ENCODE peak calls at places on chromosomes 6 and 20, in nine cellular contexts. P is epithelial cell of esophagus, J is esophagus muscularis mucosa, E is fibroblast of lung, S is neural crest cell, O is RWPE1, H is lower leg skin, U is AG10803, G is fibroblast of pulmonary artery. N is an unnamed sample.

GRCh38 chr6:140253096-140253495 is 878.6 kb upstream of the CITED2 start:
- DNase-seq in U (peak), S (no peak), H (no peak), O (no peak), E (peak), G (peak), J (no peak), P (peak), N (no peak)

GRCh38 chr20:63963784-63964301 is 5.9 kb downstream of the ZNF512B start:
- DNase-seq in J (no peak), O (no peak), H (no peak), U (no peak), E (no peak), G (no peak), S (no peak), P (no peak), N (no peak)

GRCh38 chr6:96899599-96899998 is 1.9 kb upstream of the NDUFAF4 start:
- DNase-seq in E (no peak), P (no peak), U (no peak), S (no peak), G (no peak), J (no peak), O (no peak), H (no peak), N (no peak)

GRCh38 chr6:85047818-85048217 is 283.4 kb upstream of the TBX18 start:
- DNase-seq in G (peak), E (no peak), P (peak), J (no peak), O (peak), U (no peak), H (no peak), S (no peak), N (no peak)

GRCh38 chr6:34489229-34489805 is 23.4 kb downstream of the PACSIN1 start:
- DNase-seq in G (no peak), U (peak), E (peak), P (no peak), H (no peak), O (no peak), J (no peak), S (no peak), N (no peak)

GRCh38 chr20:7926767-7927166 is 13.5 kb downstream of the HAO1 start:
- DNase-seq in U (peak), J (no peak), O (peak), E (peak), P (peak), H (no peak), S (no peak), G (peak), N (no peak)

GRCh38 chr6:167396068-167396658 is 71.3 kb downstream of the TTLL2 start:
- DNase-seq in O (no peak), G (no peak), S (no peak), J (no peak), P (no peak), H (no peak), E (no peak), U (no peak), N (no peak)

GRCh38 chr6:50816947-50817637 is 1.6 kb upstream of the TFAP2B start:
- DNase-seq in O (no peak), J (no peak), E (no peak), G (no peak), U (no peak), P (no peak), H (no peak), S (no peak), N (no peak)

GRCh38 chr20:37408930-37409210 is 62.9 kb downstream of the SRC start:
- DNase-seq in O (no peak), S (no peak), U (no peak), E (no peak), G (no peak), H (no peak), P (no peak), J (no peak), N (no peak)

GRCh38 chr20:43728686-43729255 is 2.0 kb upstream of the GTSF1L start:
- DNase-seq in J (no peak), H (no peak), S (no peak), G (no peak), P (no peak), U (no peak), O (no peak), E (no peak), N (no peak)

GRCh38 chr6:117270121-117270959 is 5.0 kb downstream of the VGLL2 start:
- DNase-seq in O (no peak), H (no peak), U (peak), J (no peak), G (no peak), P (peak), E (peak), S (no peak), N (no peak)

GRCh38 chr6:14924126-14925024 is 321.5 kb upstream of the JARID2 start:
- DNase-seq in H (no peak), E (no peak), G (no peak), O (no peak), J (no peak), P (no peak), S (no peak), U (no peak), N (no peak)

GRCh38 chr20:5658897-5659296 is 91.3 kb upstream of the SHLD1 start:
- DNase-seq in E (peak), U (peak), S (peak), H (peak), G (peak), J (no peak), O (peak), P (peak), N (peak)

GRCh38 chr20:57727863-57728262 is 18.0 kb upstream of the PMEPA1 start:
- DNase-seq in G (no peak), O (no peak), E (no peak), H (no peak), S (no peak), J (no peak), U (no peak), P (no peak), N (no peak)

GRCh38 chr6:121550491-121551010 is 115.1 kb downstream of the GJA1 start:
- DNase-seq in J (no peak), O (no peak), P (no peak), H (no peak), G (no peak), S (no peak), U (no peak), E (no peak), N (no peak)

GRCh38 chr6:31791324-31792089 is 4.0 kb downstream of the VARS1 start:
- DNase-seq in S (peak), P (peak), U (peak), G (peak), H (no peak), E (peak), J (no peak), O (no peak), N (no peak)

GRCh38 chr6:108697646-108698161 is 137.0 kb downstream of the FOXO3 start:
- DNase-seq in H (no peak), U (peak), S (no peak), G (peak), E (no peak), O (no peak), J (no peak), P (no peak), N (peak)

GRCh38 chr6:69624944-69625343 is 171.9 kb downstream of the LMBRD1 start:
- DNase-seq in J (no peak), O (no peak), H (no peak), U (no peak), E (no peak), P (peak), G (no peak), S (no peak), N (no peak)

GRCh38 chr6:169439710-169440109 is 186.1 kb upstream of the THBS2 start:
- DNase-seq in P (no peak), J (no peak), S (no peak), G (no peak), H (no peak), O (no peak), E (no peak), U (no peak), N (no peak)
- TF ChIP-seq CTCF in P (no peak), J (no peak), S (no peak), G (no peak), H (no peak), O (no peak), E (no peak), U (no peak), N (no peak)

GRCh38 chr20:41355598-41356203 is 10.9 kb downstream of the EMILIN3 start:
- DNase-seq in S (no peak), O (no peak), G (no peak), H (no peak), J (no peak), E (no peak), U (no peak), P (no peak), N (no peak)

GRCh38 chr20:41358717-41359116 is 7.9 kb downstream of the EMILIN3 start:
- DNase-seq in J (no peak), S (no peak), O (no peak), E (no peak), U (no peak), H (no peak), G (no peak), P (no peak), N (no peak)

GRCh38 chr20:41358230-41358629 is 8.4 kb downstream of the EMILIN3 start:
- DNase-seq in O (no peak), H (no peak), S (no peak), G (no peak), J (no peak), P (no peak), U (no peak), E (no peak), N (no peak)

GRCh38 chr20:41356951-41357350 is 9.7 kb downstream of the EMILIN3 start:
- DNase-seq in E (no peak), P (no peak), O (no peak), U (no peak), J (no peak), G (no peak), H (no peak), S (no peak), N (no peak)

GRCh38 chr20:41357424-41358163 is 9.0 kb downstream of the EMILIN3 start:
- DNase-seq in J (no peak), U (no peak), P (no peak), G (no peak), S (no peak), E (no peak), O (no peak), H (no peak), N (no peak)
- TF ChIP-seq CTCF in J (no peak), U (no peak), P (no peak), G (no peak), S (peak), E (no peak), O (no peak), H (no peak), N (no peak)

DNA sequence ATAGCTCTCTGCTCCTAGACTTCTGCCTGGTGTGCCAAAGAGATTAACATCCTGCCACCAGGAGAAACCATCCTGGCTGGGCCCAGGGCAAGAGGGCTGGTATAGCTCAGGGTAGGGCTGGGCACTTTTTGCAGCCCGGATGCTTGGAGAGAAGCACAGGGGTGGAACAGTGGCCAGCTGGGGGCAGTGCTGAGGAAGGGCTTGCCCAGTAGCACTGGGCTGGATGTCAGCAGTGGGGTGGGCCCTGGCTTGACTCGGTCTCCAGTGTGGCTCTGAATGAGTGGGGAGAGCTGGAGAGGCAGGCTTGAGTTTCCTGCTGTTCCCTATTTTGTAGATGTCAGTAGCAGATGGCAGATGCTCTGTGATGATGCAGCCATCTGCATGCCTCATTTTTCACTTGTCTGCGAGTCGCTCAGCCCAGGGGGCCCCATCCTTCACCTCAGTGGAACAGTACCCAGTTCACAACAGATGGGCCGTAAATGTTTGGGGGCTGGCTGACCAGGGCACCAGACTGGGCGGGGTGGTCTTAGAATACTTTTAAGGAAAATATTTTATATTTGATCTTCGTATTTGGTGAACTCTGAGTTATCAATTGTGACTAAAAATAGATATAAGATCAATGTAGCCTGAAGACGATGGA is 56.4 kb upstream of the TULP1 start:
- DNase-seq in P (peak), J (peak), S (peak), O (no peak), H (peak), G (peak), E (no peak), U (no peak), N (peak)
- TF ChIP-seq CTCF in P (peak), J (peak), S (peak), O (peak), H (no peak), G (peak), E (peak), U (peak), N (peak)

DNA sequence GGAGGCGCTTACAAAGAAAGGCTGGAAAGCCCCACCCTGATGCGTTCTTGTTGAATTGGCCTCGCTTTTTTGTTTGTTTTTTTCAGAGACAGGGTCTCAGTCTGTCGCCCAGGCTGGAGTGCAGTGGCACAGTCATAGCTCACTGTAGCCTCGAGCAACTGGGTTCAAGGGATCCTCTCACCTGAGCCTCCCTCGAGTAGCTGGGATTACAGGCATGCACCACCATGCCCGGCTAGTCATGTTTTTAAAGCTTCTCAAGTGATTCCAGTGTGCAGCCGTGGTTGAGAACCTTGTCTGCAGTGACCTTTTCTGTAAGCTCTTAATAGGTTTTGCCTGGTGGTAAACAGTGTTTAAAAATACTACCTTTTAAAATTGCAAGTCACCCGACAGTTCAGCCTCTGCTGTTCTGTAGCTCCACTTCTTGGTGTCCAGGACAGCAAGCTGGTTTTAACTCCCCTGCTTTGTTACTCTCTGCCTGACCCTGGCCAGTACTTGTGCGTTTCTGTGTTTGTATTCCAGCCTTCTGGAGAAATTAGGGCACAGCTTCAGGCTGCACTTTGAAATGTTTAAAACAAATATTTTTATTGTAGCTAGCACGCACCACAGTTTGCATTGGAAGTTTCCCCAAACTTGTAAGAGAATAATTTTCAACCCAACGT is 54.4 kb downstream of the KDM1B start:
- DNase-seq in S (no peak), U (no peak), J (no peak), O (no peak), G (no peak), E (no peak), H (no peak), P (no peak), N (no peak)
- TF ChIP-seq CTCF in S (no peak), U (no peak), J (no peak), O (no peak), G (no peak), E (no peak), H (no peak), P (no peak), N (no peak)

DNA sequence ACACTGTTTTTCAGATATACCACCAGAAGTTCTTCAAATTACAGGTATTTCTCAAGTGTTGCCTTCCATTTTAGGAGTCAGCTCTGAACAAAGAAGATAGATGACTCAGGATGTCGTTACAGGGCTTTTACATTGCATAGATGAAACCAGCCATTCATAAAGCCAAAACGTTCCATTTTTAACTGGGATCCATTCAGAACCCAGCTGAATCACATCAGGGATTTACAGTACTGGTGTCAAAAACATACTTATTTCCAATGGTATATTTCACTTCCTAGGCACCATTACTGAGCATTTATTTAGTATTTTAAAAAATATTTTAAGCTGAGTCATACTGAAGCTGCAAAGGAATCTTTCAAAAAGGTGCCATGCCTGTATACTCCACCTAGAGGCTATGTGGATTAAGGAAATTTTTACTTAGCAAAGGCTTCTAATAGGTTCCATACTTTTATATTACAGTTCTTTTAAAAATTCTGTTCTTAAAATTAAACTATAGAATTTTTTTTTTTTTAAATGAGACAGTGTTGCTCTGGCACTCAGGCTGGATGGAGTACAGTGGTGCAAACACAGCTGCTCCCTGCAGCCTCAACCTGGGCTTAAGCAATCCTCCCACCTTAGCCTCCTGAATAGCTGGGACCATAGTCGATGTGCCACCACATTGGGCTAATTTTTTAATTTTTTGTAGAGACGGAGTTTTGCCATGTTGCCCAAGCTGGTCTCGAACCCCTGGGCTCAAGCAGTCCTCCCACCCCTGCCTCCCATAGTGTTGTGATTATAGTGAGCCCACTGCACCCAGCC is 2.6 kb downstream of the ASF1A start:
- DNase-seq in P (peak), J (no peak), E (peak), S (no peak), G (peak), O (peak), H (no peak), U (peak), N (no peak)
- TF ChIP-seq CTCF in P (peak), J (peak), E (peak), S (peak), G (peak), O (peak), H (no peak), U (peak), N (no peak)

GRCh38 chr6:41071501-41071922 is 644 bp downstream of the OARD1 start:
- DNase-seq in S (no peak), U (no peak), H (no peak), G (no peak), E (no peak), J (no peak), P (no peak), O (no peak), N (no peak)
- TF ChIP-seq CTCF in S (no peak), U (peak), H (no peak), G (peak), E (peak), J (peak), P (peak), O (no peak), N (no peak)